ENCODE peak calls at places on chromosomes 1 and 21, in ten cellular contexts. U is epithelial cell of esophagus; R is CD8-positive, alpha-beta T cell; L is astrocyte of the spinal cord; M is PC-3; A is GM12865; J is GM23338; I is A549; T is fibroblast of lung; B is heart right ventricle. Z is an unnamed sample.

GRCh38 chr1:71743862-71744261 is 538.5 kb downstream of the NEGR1 start:
- DNase-seq in U (no peak), R (no peak), L (no peak), M (no peak), A (no peak), J (no peak), I (no peak), T (no peak), B (no peak), Z (no peak)

GRCh38 chr1:71667224-71667623 is 586.4 kb upstream of the ZRANB2 start:
- DNase-seq in U (peak; percentile 13), R (no peak), L (peak; percentile 22), M (peak; percentile 28), A (no peak), J (no peak), I (no peak), T (peak; percentile 31), B (no peak), Z (no peak)

GRCh38 chr1:87595384-87595781 is 266.7 kb downstream of the LMO4 start:
- DNase-seq in U (no peak), R (no peak), L (no peak), M (no peak), A (no peak), J (no peak), I (no peak), T (no peak), B (no peak), Z (no peak)

GRCh38 chr1:211891708-211892107 is 61.1 kb upstream of the LPGAT1 start:
- DNase-seq in U (no peak), R (no peak), L (no peak), M (no peak), A (no peak), J (no peak), I (no peak), T (no peak), B (no peak), Z (no peak)

GRCh38 chr21:45580181-45580575 is 37.9 kb upstream of the SLC19A1 start:
- DNase-seq in U (no peak), R (no peak), L (no peak), M (no peak), A (no peak), J (no peak), I (no peak), T (no peak), B (no peak), Z (no peak)

GRCh38 chr1:6785318-6785712 is at the start of gene CAMTA1:
- DNase-seq in U (no peak), R (no peak), L (no peak), M (no peak), A (no peak), J (no peak), I (no peak), T (no peak), B (no peak), Z (no peak)

GRCh38 chr1:226029093-226029496 is 30.0 kb upstream of the SDE2 start:
- DNase-seq in U (no peak), R (no peak), L (no peak), M (no peak), A (peak; percentile 79), J (no peak), I (no peak), T (no peak), B (no peak), Z (no peak)

GRCh38 chr21:34846601-34847112 is 177.9 kb downstream of the CLIC6 start:
- DNase-seq in U (peak; percentile 82), R (no peak), L (peak; percentile 92), M (peak; percentile 93), A (no peak), J (no peak), I (peak; percentile 50), T (peak; percentile 86), B (no peak), Z (peak; percentile 61)

GRCh38 chr1:4754816-4755215 is 100.4 kb downstream of the AJAP1 start:
- DNase-seq in U (no peak), R (no peak), L (no peak), M (no peak), A (no peak), J (no peak), I (no peak), T (no peak), B (no peak), Z (no peak)

GRCh38 chr1:53704304-53704703 is 34.7 kb downstream of the GLIS1 start:
- DNase-seq in U (no peak), R (no peak), L (no peak), M (no peak), A (no peak), J (no peak), I (no peak), T (no peak), B (no peak), Z (no peak)

GRCh38 chr21:43667191-43667904 is 8.0 kb downstream of the RRP1B start:
- DNase-seq in U (peak; percentile 81), R (no peak), L (peak; percentile 65), M (peak; percentile 45), A (peak; percentile 47), J (no peak), I (no peak), T (peak; percentile 80), B (no peak), Z (peak; percentile 76)

GRCh38 chr1:155223017-155223416 is 14.5 kb downstream of the MTX1 start:
- DNase-seq in U (no peak), R (no peak), L (no peak), M (no peak), A (peak; percentile 31), J (no peak), I (no peak), T (no peak), B (no peak), Z (no peak)

GRCh38 chr1:29004813-29005212 is 90.4 kb downstream of the EPB41 start:
- DNase-seq in U (no peak), R (no peak), L (no peak), M (no peak), A (no peak), J (no peak), I (no peak), T (no peak), B (no peak), Z (no peak)

GRCh38 chr1:38465463-38465862 is 394.1 kb downstream of the RRAGC start:
- DNase-seq in U (no peak), R (no peak), L (no peak), M (no peak), A (no peak), J (no peak), I (no peak), T (no peak), B (no peak), Z (no peak)

GRCh38 chr1:56780832-56781231 is 38.4 kb downstream of the FYB2 start:
- DNase-seq in U (peak; percentile 6), R (no peak), L (no peak), M (no peak), A (no peak), J (peak; percentile 51), I (no peak), T (no peak), B (no peak), Z (no peak)

GRCh38 chr1:233394860-233395717 is 67.6 kb downstream of the MAP3K21 start:
- DNase-seq in U (peak; percentile 68), R (no peak), L (peak; percentile 70), M (peak; percentile 90), A (peak; percentile 66), J (peak; percentile 82), I (peak; percentile 70), T (peak; percentile 52), B (peak; percentile 16), Z (peak; percentile 47)
- TF ChIP-seq CTCF in U (peak; percentile 87), R (peak; percentile 56), L (peak; percentile 84), M (peak; percentile 98), A (peak; percentile 71), J (peak; percentile 83), I (peak; percentile 92), T (peak; percentile 81), B (peak; percentile 77), Z (peak; percentile 81)

GRCh38 chr1:160004427-160004826 is 27.4 kb downstream of the PIGM start:
- DNase-seq in U (no peak), R (no peak), L (no peak), M (no peak), A (no peak), J (no peak), I (no peak), T (no peak), B (no peak), Z (no peak)
- TF ChIP-seq CTCF in U (no peak), R (no peak), L (no peak), M (no peak), A (no peak), J (no peak), I (no peak), T (no peak), B (no peak), Z (no peak)

GRCh38 chr21:42254631-42255030 is 35.7 kb downstream of the ABCG1 start:
- DNase-seq in U (no peak), R (no peak), L (no peak), M (no peak), A (no peak), J (no peak), I (no peak), T (no peak), B (no peak), Z (no peak)

GRCh38 chr21:42257091-42257760 is 38.3 kb downstream of the ABCG1 start:
- DNase-seq in U (no peak), R (no peak), L (no peak), M (no peak), A (no peak), J (no peak), I (no peak), T (no peak), B (no peak), Z (no peak)

GRCh38 chr21:42256316-42256715 is 37.4 kb downstream of the ABCG1 start:
- DNase-seq in U (no peak), R (no peak), L (no peak), M (no peak), A (no peak), J (no peak), I (no peak), T (no peak), B (no peak), Z (no peak)

GRCh38 chr21:42255038-42255601 is 36.2 kb downstream of the ABCG1 start:
- DNase-seq in U (no peak), R (no peak), L (no peak), M (no peak), A (no peak), J (no peak), I (no peak), T (no peak), B (no peak), Z (no peak)

DNA sequence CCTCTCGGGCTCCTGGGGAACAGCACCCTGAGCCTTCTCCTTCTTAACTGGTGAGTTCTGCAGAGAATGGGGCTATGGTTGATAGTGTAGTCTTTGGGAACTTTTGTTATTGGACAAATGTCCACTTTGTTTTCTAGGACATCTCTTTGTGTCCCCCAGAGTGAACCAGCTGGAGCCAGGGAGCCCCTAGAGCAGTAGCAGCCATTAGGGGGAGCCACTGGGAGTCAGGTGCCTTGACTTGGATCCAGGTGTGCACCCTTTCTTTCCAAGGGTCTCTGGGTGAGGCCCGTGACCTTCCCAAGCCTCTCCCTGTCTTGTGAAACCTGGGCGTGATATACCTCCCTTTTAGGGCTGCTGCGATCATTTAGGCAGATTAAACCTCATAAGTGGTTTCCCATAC is 36.9 kb downstream of the ABCG1 start:
- DNase-seq in U (no peak), R (no peak), L (no peak), M (no peak), A (no peak), J (no peak), I (no peak), T (no peak), B (no peak), Z (no peak)
- TF ChIP-seq CTCF in U (no peak), R (no peak), L (peak; percentile 13), M (peak; percentile 21), A (no peak), J (peak; percentile 59), I (no peak), T (no peak), B (no peak), Z (peak; percentile 20)

GRCh38 chr1:117093870-117094621 is 27.5 kb downstream of the TRIM45 start:
- DNase-seq in U (peak; percentile 82), R (no peak), L (peak; percentile 94), M (peak; percentile 52), A (peak; percentile 41), J (peak; percentile 61), I (peak; percentile 25), T (peak; percentile 95), B (no peak), Z (peak; percentile 94)
- TF ChIP-seq CTCF in U (peak; percentile 59), R (peak; percentile 35), L (peak; percentile 48), M (peak; percentile 46), A (peak; percentile 26), J (peak; percentile 21), I (no peak), T (no peak), B (peak; percentile 23), Z (peak; percentile 79)

Z was measured in HFFc6.